ENCODE peak calls at places on chromosomes 6 and 20, in four cellular contexts. M is RWPE2, J is breast epithelium, U is kidney epithelial cell. E is an unnamed sample.

GRCh38 chr6:144744720-144745119 is 459.6 kb downstream of the UTRN start:
- DNase-seq in M (no peak), J (no peak), U (no peak), E (no peak)

GRCh38 chr20:59940956-59941294 is 736 bp downstream of the FAM217B start:
- DNase-seq in M (no peak), J (no peak), U (no peak), E (no peak)

GRCh38 chr6:11366183-11366933 is 133.9 kb upstream of the NEDD9 start:
- DNase-seq in M (no peak), J (no peak), U (no peak), E (no peak)

GRCh38 chr6:39082310-39082709 is 32.7 kb downstream of the SAYSD1 start:
- DNase-seq in M (no peak), J (no peak), U (no peak), E (no peak)

GRCh38 chr6:31770860-31771259 is 6.3 kb downstream of the VWA7 start:
- DNase-seq in M (no peak), J (no peak), U (no peak), E (no peak)

GRCh38 chr6:168411130-168411529 is 29.9 kb upstream of the SMOC2 start:
- DNase-seq in M (no peak), J (no peak), U (no peak), E (no peak)

GRCh38 chr20:59043698-59044097 is 1.1 kb upstream of the PRELID3B start:
- DNase-seq in M (no peak), J (no peak), U (no peak), E (no peak)

GRCh38 chr6:162387723-162388382 is 339.7 kb downstream of the PRKN start:
- DNase-seq in M (no peak), J (no peak), U (no peak), E (no peak)

GRCh38 chr6:168676552-168677317 is 235.8 kb downstream of the SMOC2 start:
- DNase-seq in M (no peak), J (no peak), U (peak), E (no peak)

GRCh38 chr6:77341058-77341986 is 122.0 kb downstream of the HTR1B start:
- DNase-seq in M (no peak), J (no peak), U (no peak), E (no peak)

GRCh38 chr6:75157336-75157735 is 48.5 kb downstream of the COL12A1 start:
- DNase-seq in M (no peak), J (no peak), U (no peak), E (no peak)

GRCh38 chr6:45661667-45662066 is 283.9 kb upstream of the SUPT3H start:
- DNase-seq in M (no peak), J (no peak), U (peak), E (peak)

GRCh38 chr6:75155586-75155985 is 50.3 kb downstream of the COL12A1 start:
- DNase-seq in M (no peak), J (no peak), U (no peak), E (no peak)

GRCh38 chr6:110816677-110817076 is 1.4 kb upstream of the CDK19 start:
- DNase-seq in M (no peak), J (no peak), U (no peak), E (no peak)

GRCh38 chr6:28257042-28257441 is 2.1 kb upstream of the NKAPL start:
- DNase-seq in M (no peak), J (no peak), U (no peak), E (no peak)
- TF ChIP-seq CTCF in M (no peak), J (no peak), U (no peak), E (no peak)

DNA sequence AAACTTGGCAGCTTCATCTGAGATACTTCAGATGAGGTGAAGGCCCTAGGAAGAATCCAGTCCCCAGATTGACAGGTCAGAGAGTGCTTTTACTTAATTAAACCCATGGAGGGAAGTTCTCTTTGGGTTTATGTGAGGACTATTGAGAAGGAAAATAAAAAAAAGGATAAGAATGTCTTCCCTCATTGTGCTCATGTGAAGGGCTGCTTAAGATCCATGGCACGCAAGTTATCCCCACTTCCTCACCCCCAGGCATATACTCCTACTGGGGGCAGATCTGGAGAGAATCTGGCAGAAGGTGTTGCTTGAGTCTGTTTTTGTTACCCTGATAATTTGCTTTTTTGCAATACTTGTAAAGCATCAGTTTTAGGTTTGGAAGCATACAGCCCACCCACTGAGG is 322.9 kb upstream of the TFAP2D start:
- DNase-seq in M (no peak), J (no peak), U (no peak), E (no peak)
- TF ChIP-seq CTCF in M (no peak), J (no peak), U (no peak), E (no peak)

GRCh38 chr20:51437182-51437923 is 105.2 kb downstream of the NFATC2 start:
- DNase-seq in M (no peak), J (no peak), U (no peak), E (no peak)
- TF ChIP-seq CTCF in M (no peak), J (no peak), U (no peak), E (no peak)

GRCh38 chr20:45014671-45015415 is 48.5 kb downstream of the STK4 start:
- DNase-seq in M (no peak), J (no peak), U (no peak), E (no peak)

GRCh38 chr20:45012682-45013302 is 46.5 kb downstream of the STK4 start:
- DNase-seq in M (no peak), J (no peak), U (peak), E (peak)

GRCh38 chr20:45010399-45010828 is 44.1 kb downstream of the STK4 start:
- DNase-seq in M (no peak), J (no peak), U (no peak), E (no peak)

GRCh38 chr20:45008521-45009049 is 42.3 kb downstream of the STK4 start:
- DNase-seq in M (no peak), J (no peak), U (no peak), E (no peak)

GRCh38 chr20:45011108-45011526 is 44.8 kb downstream of the STK4 start:
- DNase-seq in M (no peak), J (no peak), U (no peak), E (no peak)
- TF ChIP-seq CTCF in M (peak), J (peak), U (peak), E (peak)

DNA sequence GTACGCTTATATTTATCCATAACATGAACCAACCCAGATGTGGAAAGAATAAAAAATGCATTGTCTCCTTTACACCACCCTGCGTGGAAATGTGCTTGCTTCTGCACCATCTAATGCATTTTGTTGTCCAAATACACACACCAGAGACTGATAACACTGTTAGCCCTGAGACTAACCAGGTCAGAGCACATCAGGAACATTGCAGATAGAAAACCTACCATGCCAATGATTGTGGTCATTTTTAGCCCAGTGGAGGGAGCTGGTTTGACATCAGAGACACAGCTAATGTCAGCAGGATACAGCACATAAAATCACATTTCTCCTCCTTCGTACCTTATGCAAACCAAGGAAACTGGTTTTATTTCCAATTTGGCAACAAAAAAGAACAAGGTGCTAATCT is 528.7 kb downstream of the DOK5 start:
- DNase-seq in M (no peak), J (no peak), U (no peak), E (no peak)
- TF ChIP-seq CTCF in M (peak), J (no peak), U (no peak), E (peak)

E was measured in epithelial cell of proximal tubule.